ENCODE peak calls at places on chromosomes 2 and 18, in five cellular contexts. V, D, R, C and Q are unnamed samples.

GRCh38 chr2:177332041-177332991 is 60.3 kb upstream of the AGPS start:
- DNase-seq in D (no peak), R (peak), V (peak), C (no peak), Q (no peak)

GRCh38 chr2:229313591-229313990 is 42.5 kb upstream of the PID1 start:
- DNase-seq in V (no peak), D (no peak), R (no peak), C (no peak), Q (no peak)

GRCh38 chr2:39513641-39514094 is 76.6 kb upstream of the MAP4K3 start:
- DNase-seq in C (no peak), R (peak), D (no peak), V (peak), Q (no peak)

GRCh38 chr2:20422679-20423271 is 24.1 kb upstream of the RHOB start:
- DNase-seq in R (no peak), D (no peak), V (peak), C (peak), Q (peak)

GRCh38 chr2:18551169-18551568 is 9.3 kb downstream of the RDH14 start:
- DNase-seq in V (no peak), D (no peak), C (no peak), R (no peak), Q (no peak)

GRCh38 chr2:226661789-226662545 is 137.7 kb downstream of the IRS1 start:
- DNase-seq in C (no peak), D (no peak), R (no peak), V (peak), Q (no peak)

GRCh38 chr2:96685592-96686459 is 43.3 kb downstream of the FER1L5 start:
- DNase-seq in V (peak), D (no peak), R (no peak), C (no peak), Q (no peak)

GRCh38 chr2:79011485-79011884 is 14.0 kb upstream of the REG3G start:
- DNase-seq in D (no peak), V (no peak), C (no peak), R (no peak), Q (no peak)

GRCh38 chr18:46756559-46757201 is at the start of gene ST8SIA5:
- DNase-seq in V (no peak), D (no peak), R (no peak), C (peak), Q (peak)

GRCh38 chr2:215718426-215718825 is 282.6 kb upstream of the FN1 start:
- DNase-seq in V (no peak), R (no peak), C (no peak), D (no peak), Q (no peak)

GRCh38 chr2:147441140-147441539 is 403.7 kb upstream of the ACVR2A start:
- DNase-seq in V (no peak), D (no peak), R (no peak), C (no peak), Q (no peak)

GRCh38 chr2:226440119-226440917 is 359.3 kb downstream of the IRS1 start:
- DNase-seq in C (no peak), R (no peak), V (no peak), D (no peak), Q (no peak)

GRCh38 chr2:238285653-238286082 is 2.7 kb downstream of the PER2 start:
- DNase-seq in V (peak), D (peak), R (peak), C (peak), Q (peak)

GRCh38 chr18:3350566-3351527 is 88.9 kb downstream of the MYL12B start:
- DNase-seq in C (no peak), V (no peak), R (no peak), D (no peak), Q (no peak)

GRCh38 chr2:133787651-133788050 is 219.4 kb upstream of the NCKAP5 start:
- DNase-seq in R (no peak), C (no peak), V (no peak), D (no peak), Q (no peak)

GRCh38 chr2:137957033-137957432 is 7.2 kb upstream of the HNMT start:
- DNase-seq in D (no peak), R (no peak), C (no peak), V (no peak), Q (no peak)

GRCh38 chr18:12403601-12404506 is 3.9 kb upstream of the PRELID3A start:
- DNase-seq in D (no peak), C (no peak), R (no peak), V (no peak), Q (no peak)

GRCh38 chr2:86037141-86037794 is 68.4 kb downstream of the POLR1A start:
- DNase-seq in R (peak), C (peak), D (peak), V (peak), Q (peak)

GRCh38 chr18:2448565-2449151 is 122.6 kb downstream of the METTL4 start:
- DNase-seq in C (no peak), R (no peak), V (no peak), D (no peak), Q (no peak)

GRCh38 chr2:189109921-189110397 is 69.6 kb downstream of the COL5A2 start:
- DNase-seq in D (no peak), R (no peak), V (no peak), C (no peak), Q (no peak)

DNA sequence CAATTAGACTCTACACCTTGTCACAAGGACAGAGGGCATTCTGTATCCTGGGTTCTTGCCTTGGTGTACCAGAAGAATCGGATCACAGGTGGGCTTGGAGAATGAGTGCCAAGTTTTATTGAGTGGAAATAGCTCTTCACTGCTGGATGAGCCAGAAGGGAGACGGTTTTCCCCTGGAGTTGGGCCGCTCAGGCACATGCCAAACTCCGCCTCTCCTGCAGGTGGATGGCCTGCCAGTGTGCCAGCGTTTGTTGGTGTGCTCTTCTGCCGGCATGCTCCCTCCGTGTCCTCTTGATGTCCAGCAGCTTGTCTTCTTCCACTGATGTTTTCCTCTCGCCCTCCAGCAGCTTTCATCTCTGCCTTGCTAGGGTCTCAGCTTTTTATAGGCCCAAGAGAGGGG is 115.5 kb upstream of the RAB27B start:
- DNase-seq in R (no peak), C (peak), V (no peak), D (no peak), Q (no peak)
- H3K27ac ChIP-seq in R (no peak), C (no peak), V (no peak), D (no peak), Q (no peak)

DNA sequence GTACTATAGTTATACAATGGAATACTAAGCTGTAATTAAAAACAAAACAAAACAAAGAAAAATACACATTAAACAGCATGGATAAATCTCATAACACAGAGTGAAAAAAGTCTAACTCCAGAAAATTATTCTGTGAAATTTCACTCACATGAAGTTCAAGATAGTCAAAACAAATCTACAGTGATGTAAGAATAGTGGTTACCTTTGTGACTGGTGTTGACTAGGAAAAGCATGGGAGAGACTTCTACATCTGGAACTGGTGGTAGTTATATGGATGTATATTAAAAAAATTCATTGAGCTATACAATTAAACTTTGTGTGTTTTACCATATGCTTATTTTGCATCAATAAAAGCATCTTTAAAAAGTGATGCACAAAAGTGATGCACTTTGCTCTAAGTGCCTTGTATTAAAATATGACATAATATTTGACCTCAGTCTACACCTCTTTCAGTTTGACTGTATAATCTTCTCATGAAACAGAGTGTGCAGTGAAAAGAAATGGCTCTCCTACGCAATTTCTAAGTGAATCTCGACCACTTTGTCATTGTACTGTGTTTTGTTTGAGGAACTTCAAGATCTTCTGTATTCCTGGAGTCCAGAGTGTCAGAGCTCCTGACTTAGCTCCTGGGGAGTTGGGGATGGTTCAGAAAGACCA is 28.0 kb downstream of the STAT4 start:
- DNase-seq in C (no peak), V (no peak), D (no peak), R (no peak), Q (no peak)
- TF ChIP-seq EP300 in C (no peak), V (no peak), D (no peak), R (no peak), Q (no peak)

GRCh38 chr2:42087137-42087856 is 39.5 kb downstream of the PKDCC start:
- DNase-seq in C (no peak), R (no peak), V (no peak), D (no peak), Q (no peak)
- H3K27ac ChIP-seq in C (no peak), R (no peak), V (no peak), D (no peak), Q (no peak)

DNA sequence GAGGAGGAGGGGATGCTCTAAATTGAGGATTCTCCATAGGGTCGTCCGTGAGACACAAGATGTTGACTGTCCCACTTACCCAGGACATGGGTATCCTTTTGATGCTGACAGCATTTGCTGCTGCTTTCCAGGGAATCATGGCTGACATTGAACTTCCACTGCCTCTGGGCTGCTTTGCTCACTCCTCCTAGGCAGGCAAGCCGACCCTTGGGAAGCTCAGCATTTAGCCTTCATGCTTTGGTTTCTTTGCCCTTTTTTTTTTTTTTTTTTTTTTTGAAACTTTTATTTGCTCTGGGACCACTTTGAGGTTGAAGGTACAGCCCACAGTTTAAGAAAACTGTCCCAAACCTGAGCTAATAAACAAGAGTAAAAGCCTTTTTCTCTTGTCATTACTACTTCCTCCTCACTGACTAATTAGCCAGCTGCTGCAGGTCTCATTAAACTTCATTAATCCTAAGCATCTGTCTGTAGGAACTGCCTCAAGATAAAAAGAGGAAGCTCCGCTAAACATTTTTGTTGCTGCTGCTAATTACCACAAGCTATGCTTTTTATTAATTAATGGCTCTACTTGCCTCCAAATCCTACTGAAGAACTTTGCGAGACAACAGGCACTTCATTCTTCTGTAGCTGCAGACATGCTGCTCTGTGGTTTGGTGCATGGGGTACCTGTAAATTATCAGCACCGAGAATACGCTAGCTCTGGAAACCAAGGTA is 125.4 kb downstream of the SPTBN1 start:
- DNase-seq in D (no peak), C (no peak), R (no peak), V (no peak), Q (no peak)
- TF ChIP-seq EP300 in D (no peak), C (no peak), R (no peak), V (no peak), Q (no peak)

DNA sequence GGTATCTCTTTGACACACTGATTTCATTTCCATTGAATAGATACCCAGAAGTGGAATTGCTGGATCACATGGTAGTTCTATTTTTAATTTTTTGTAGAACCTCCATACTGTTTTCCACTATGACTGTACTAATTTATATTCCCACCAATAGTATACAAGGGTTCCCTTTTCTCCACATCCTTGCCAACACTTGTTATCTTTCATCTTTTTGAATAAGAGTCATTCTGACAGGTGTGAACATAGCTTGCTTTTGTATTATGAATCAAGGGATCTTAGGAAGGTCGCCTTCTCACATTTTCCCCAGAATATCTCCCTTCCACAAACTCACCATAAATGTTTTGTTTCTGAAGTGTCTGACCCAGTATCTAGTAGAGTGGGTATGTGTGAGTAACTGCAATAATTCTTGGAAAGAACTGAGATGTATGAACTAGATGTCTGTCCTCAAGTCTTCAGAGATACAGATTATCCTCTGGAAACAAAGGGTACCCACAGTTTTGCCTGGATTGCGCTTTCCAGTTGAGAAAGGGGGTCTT is 17.1 kb upstream of the SP3 start:
- DNase-seq in C (no peak), R (no peak), V (no peak), D (no peak), Q (no peak)
- H3K27ac ChIP-seq in C (no peak), R (no peak), V (no peak), D (no peak), Q (peak)

GRCh38 chr2:48345176-48345575 is 184.8 kb upstream of the STON1 start:
- DNase-seq in R (no peak), V (no peak), D (no peak), C (no peak), Q (no peak)
- TF ChIP-seq EP300 in R (no peak), V (no peak), D (no peak), C (no peak), Q (no peak)

DNA sequence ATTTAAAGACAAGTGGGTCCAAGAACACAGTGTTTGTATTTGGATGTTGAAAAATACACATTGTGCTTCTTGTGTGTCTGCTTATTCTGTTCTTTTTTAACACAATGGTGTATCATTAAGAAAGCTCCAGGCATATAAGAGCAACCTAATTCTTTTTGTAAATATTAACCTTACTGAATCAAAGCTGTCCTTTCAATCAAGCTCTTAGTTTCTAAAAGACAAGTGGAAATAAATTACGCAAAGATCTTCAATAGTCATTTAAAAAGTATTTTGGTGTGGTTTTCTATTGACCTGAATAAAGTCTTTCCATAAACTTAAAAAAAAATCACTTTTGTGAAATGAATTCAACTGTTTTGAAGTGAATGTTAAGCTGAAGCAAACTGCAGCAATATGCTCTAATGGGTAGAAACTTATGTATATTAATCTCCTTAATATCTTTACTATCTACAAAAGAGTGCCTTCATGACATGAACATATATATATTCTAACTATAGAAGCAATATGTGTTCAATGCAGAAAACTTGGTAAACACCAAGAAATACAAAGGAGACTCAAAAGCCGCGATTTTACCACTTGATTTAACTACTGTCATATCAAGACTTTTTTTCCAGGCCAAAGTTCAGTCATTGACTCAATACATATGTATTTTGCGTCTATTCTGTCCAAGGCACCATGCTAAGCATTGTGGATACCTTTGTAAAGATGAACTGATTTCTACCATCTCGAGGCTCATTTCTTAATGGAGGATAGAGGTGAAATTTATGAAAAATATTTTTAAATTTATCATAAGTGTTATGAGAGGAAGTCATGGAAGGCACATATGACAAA is 97.7 kb downstream of the ARHGAP15 start:
- DNase-seq in V (no peak), D (no peak), R (no peak), C (no peak), Q (no peak)
- H3K27ac ChIP-seq in V (no peak), D (no peak), R (no peak), C (no peak), Q (no peak)

GRCh38 chr18:9971313-9971920 is 57.6 kb downstream of the VAPA start:
- DNase-seq in C (no peak), V (peak), D (peak), R (peak), Q (no peak)

GRCh38 chr18:9968081-9968848 is 54.4 kb downstream of the VAPA start:
- DNase-seq in C (peak), D (no peak), V (no peak), R (no peak), Q (no peak)

GRCh38 chr18:9969247-9969646 is 55.4 kb downstream of the VAPA start:
- DNase-seq in C (peak), R (no peak), D (no peak), V (no peak), Q (no peak)

GRCh38 chr18:9961031-9961430 is 47.2 kb downstream of the VAPA start:
- DNase-seq in V (no peak), D (no peak), C (no peak), R (no peak), Q (no peak)

DNA sequence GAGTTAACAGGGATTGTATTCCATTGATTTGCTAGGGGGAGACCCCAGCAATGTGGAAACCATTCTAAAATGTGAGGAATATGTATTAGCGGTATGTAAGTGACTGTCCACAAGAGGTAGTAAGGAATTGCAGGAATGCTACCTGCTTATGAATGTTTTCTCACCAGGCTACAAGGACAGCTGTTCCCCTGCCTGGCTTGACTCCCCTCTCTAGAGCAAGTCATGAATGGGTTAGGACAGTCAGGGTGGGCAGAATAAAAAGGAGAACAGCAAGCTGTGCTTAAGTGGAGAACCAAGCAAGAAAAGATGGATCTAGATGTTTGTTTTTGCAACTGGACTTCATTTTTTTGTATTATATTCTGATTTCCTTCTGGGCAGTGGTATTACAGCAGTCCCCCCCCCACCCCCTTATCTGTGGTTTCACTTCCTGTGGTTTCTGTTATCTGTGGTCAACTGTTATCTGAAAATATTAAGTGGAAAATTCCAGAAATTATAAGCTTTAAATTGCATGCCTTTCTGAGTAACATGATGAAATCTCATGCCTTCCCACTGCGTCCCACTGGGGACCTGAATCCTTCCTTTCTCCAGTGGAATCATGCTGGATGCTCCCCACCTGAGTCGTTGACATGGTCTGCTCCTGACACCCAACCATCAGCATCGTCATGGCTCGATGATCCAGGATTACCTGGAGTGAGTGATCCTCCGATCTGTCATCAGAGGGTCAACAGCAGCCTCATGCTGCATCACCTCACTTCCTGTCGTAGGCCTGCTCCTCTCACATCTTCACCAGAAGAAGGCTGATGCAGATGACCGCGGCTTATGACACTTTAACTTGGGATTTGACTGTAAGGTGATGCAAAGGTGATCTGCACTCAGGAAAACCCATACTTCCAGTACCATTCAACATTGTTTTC is 52.2 kb downstream of the VAPA start:
- DNase-seq in D (no peak), R (no peak), C (no peak), V (no peak), Q (no peak)
- TF ChIP-seq EP300 in D (no peak), R (no peak), C (no peak), V (no peak), Q (no peak)